ENCODE peak calls at places on chromosomes 13 and 19, in ten cellular contexts. D, O, I, K, N, H, Q, V, Y and U are unnamed samples.

GRCh38 chr13:23760000-23760399 is 129.2 kb downstream of the MIPEP start:
- DNase-seq in K (no peak), Y (no peak), D (no peak), H (no peak), N (no peak), I (no peak), Q (no peak), V (no peak), O (no peak), U (no peak)

GRCh38 chr13:80116107-80116506 is 224.8 kb downstream of the SPRY2 start:
- DNase-seq in N (peak; percentile 52), K (peak; percentile 82), D (no peak), Q (no peak), H (no peak), I (no peak), O (no peak), Y (peak; percentile 62), V (no peak), U (no peak)

GRCh38 chr19:30358821-30359580 is 13.2 kb upstream of the ZNF536 start:
- DNase-seq in Y (no peak), D (no peak), V (no peak), H (no peak), I (no peak), K (no peak), Q (no peak), O (no peak), N (no peak), U (no peak)

GRCh38 chr13:71603255-71603654 is 263.7 kb downstream of the DACH1 start:
- DNase-seq in V (no peak), D (no peak), H (no peak), K (no peak), O (no peak), N (no peak), I (no peak), Y (no peak), Q (no peak), U (no peak)

GRCh38 chr19:8607386-8607785 is 3.1 kb downstream of the ADAMTS10 start:
- DNase-seq in Y (peak; percentile 86), I (no peak), N (no peak), Q (no peak), O (no peak), V (no peak), H (no peak), D (no peak), K (peak; percentile 82), U (no peak)

GRCh38 chr13:49746111-49746510 is 46.4 kb downstream of the KPNA3 start:
- DNase-seq in V (no peak), K (no peak), Q (no peak), I (no peak), N (peak; percentile 23), Y (no peak), H (no peak), O (no peak), D (no peak), U (no peak)

GRCh38 chr13:41837668-41838067 is 123.2 kb downstream of the VWA8 start:
- DNase-seq in N (no peak), I (no peak), D (no peak), Q (no peak), O (no peak), V (no peak), H (no peak), K (peak; percentile 27), Y (no peak), U (no peak)

GRCh38 chr19:7986321-7987083 is 18.9 kb downstream of the ELAVL1 start:
- DNase-seq in Y (peak; percentile 63), V (no peak), I (no peak), H (no peak), K (peak; percentile 70), N (peak; percentile 73), O (no peak), Q (no peak), D (no peak), U (no peak)

GRCh38 chr13:94416454-94417080 is 62.9 kb downstream of the DCT start:
- DNase-seq in H (no peak), N (peak; percentile 59), D (no peak), V (no peak), Y (peak; percentile 28), O (peak; percentile 52), K (peak; percentile 18), Q (peak; percentile 23), I (no peak), U (no peak)

GRCh38 chr19:48713041-48713863 is 6.3 kb downstream of the MAMSTR start:
- DNase-seq in Q (no peak), K (no peak), Y (no peak), H (peak; percentile 65), V (no peak), N (peak; percentile 45), D (no peak), I (no peak), O (peak; percentile 34), U (no peak)

GRCh38 chr19:17944301-17944700 is 11.5 kb downstream of the CCDC124 start:
- DNase-seq in H (no peak), K (peak; percentile 67), V (no peak), I (no peak), O (no peak), Q (no peak), Y (peak; percentile 73), N (peak; percentile 94), D (no peak), U (no peak)

GRCh38 chr13:75222031-75222430 is 259.9 kb downstream of the TBC1D4 start:
- DNase-seq in Q (no peak), V (no peak), Y (peak; percentile 76), N (peak; percentile 26), H (no peak), I (no peak), K (peak; percentile 41), D (no peak), O (no peak), U (no peak)

GRCh38 chr13:75214846-75215245 is 267.1 kb downstream of the TBC1D4 start:
- DNase-seq in N (peak; percentile 57), D (no peak), I (no peak), K (no peak), O (no peak), Q (no peak), V (no peak), H (no peak), Y (no peak), U (no peak)

GRCh38 chr13:75219479-75220237 is 262.3 kb downstream of the TBC1D4 start:
- DNase-seq in V (peak; percentile 76), N (peak; percentile 70), O (peak; percentile 90), H (peak; percentile 76), K (peak; percentile 37), D (peak; percentile 55), Q (peak; percentile 96), Y (peak; percentile 80), I (peak; percentile 77), U (peak; percentile 91)

GRCh38 chr13:75220238-75220542 is 261.8 kb downstream of the TBC1D4 start:
- DNase-seq in I (no peak), Q (no peak), H (no peak), K (no peak), V (no peak), Y (no peak), N (no peak), D (no peak), O (no peak), U (no peak)

DNA sequence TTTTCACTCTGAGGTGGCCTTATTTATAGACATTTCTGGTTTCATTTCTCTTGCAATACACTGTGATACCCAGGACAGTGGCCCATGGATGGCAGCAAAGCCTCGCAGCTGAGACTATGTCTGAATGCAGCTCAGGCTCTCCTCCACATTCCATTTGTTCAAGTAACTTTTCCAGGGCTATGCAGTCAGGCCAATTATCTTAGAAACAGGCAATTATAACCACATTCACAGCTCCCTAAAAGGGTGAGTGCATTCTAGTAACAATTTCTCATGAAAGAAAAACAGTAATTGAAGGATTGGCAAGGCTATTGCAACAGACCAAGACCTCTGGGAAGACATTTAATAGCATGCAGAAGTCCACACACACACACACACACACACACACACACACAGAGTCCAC is 264.0 kb downstream of the TBC1D4 start:
- DNase-seq in V (no peak), N (no peak), Y (peak; percentile 70), K (peak; percentile 77), Q (no peak), H (no peak), I (no peak), O (no peak), D (no peak), U (no peak)
- TF ChIP-seq CTCF in V (no peak), N (no peak), Y (no peak), K (no peak), Q (no peak), H (no peak), I (no peak), O (no peak), D (no peak), U (no peak)

GRCh38 chr19:39402417-39403297 is 4.0 kb upstream of the ZFP36 start:
- DNase-seq in Y (peak; percentile 98), Q (peak; percentile 67), O (peak; percentile 81), I (peak; percentile 94), V (peak; percentile 80), N (peak; percentile 92), K (peak; percentile 74), D (peak; percentile 96), H (peak; percentile 84), U (peak; percentile 86)
- TF ChIP-seq CTCF in Y (no peak), Q (no peak), O (no peak), I (no peak), V (no peak), N (no peak), K (no peak), D (no peak), H (no peak), U (no peak)

DNA sequence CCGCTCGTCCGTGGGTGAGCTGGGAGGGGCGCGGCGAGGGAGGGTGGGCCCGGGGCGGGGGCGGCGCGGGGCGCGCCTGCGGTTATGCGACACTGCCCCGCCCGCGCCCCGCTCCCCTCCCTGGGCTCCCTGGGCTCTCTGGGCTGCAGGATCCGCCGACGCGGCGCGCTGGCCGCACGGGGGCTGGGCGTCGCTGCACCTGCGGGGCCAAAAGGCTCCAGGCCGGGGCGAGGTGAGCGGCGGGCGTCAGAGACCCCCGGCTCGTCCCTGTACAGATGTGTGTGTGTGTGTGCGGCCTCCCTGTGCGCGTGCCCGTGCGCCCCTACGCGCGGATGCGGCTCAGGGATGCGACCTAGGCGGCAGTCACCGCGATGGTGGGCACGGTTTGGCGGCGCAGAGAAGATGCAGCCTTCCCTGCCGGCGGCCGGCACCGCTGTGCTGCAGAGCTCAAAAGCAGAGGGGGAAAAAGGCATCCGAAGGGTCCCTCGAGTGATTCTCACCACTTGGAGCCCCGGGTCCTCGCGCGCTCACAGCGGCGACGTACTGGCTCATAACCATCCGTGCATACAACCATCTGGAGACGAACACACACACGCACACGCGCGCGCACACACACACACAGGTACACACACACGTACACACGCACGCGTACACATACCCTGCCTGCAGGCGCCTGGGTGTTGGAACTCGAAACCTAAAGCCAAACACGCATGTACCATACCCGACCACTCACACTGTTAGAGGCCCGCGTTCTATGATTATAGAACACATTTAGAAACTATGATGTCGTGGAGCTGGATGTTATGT is 704 bp downstream of the ATP8A2 start:
- DNase-seq in D (no peak), I (no peak), Y (no peak), N (no peak), O (no peak), K (no peak), V (no peak), H (peak; percentile 63), Q (peak; percentile 18), U (no peak)
- TF ChIP-seq CTCF in D (no peak), I (no peak), Y (no peak), N (no peak), O (no peak), K (no peak), V (no peak), H (no peak), Q (no peak), U (no peak)

DNA sequence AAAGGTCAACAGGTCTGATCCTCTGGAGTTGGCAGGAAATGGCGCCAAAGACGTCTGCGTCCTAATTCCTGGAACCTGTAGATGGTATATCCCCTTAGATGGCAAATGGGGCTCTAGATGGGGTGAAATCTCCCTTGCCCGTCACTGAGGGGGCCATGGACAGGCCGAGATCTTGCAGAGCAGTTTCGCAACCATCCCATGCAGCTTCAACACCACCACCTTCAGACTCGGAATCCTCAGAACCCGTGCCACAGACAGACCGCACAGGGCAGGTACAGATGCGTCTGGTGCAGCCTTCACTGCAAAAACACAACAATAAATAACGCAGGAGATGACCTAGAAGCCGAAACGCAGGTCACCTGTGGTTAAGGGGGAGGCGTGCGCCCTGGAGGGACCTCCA is 17.7 kb downstream of the REXO1 start:
- DNase-seq in N (no peak), K (no peak), Y (no peak), D (no peak), Q (no peak), V (no peak), O (no peak), H (no peak), I (no peak), U (no peak)
- TF ChIP-seq CTCF in N (no peak), K (no peak), Y (no peak), D (no peak), Q (no peak), V (no peak), O (no peak), H (no peak), I (no peak), U (no peak)